ENCODE peak calls at places on chromosomes 2 and 18, in five cellular contexts. One of them, this sample, is unnamed. For H3K4me1, the result is how much of the 10 kb centered on the place peaks cover.

GRCh38 chr18:6222271-6222670 is 192.4 kb downstream of the L3MBTL4 start:
- DNase-seq in uterus: no peak
- DNase-seq in HepG2: no peak
- DNase-seq in A549: no peak
- DNase-seq in CD8-positive, alpha-beta T cell: no peak
- DNase-seq in this sample: no peak

GRCh38 chr2:23510471-23510870 is 125.5 kb downstream of the KLHL29 start:
- DNase-seq in HepG2: no peak
- DNase-seq in A549: no peak
- DNase-seq in uterus: no peak
- DNase-seq in CD8-positive, alpha-beta T cell: no peak
- DNase-seq in this sample: no peak

GRCh38 chr2:61222567-61222966 is 60.6 kb downstream of the C2orf74 start:
- DNase-seq in A549: no peak
- DNase-seq in CD8-positive, alpha-beta T cell: no peak
- DNase-seq in HepG2: no peak
- DNase-seq in uterus: no peak
- DNase-seq in this sample: no peak

GRCh38 chr2:42947809-42948595 is 155.6 kb upstream of the HAAO start:
- DNase-seq in uterus: no peak
- DNase-seq in HepG2: no peak
- DNase-seq in A549: no peak
- DNase-seq in CD8-positive, alpha-beta T cell: no peak
- DNase-seq in this sample: peak

GRCh38 chr18:59395226-59396175 is 36.4 kb upstream of the LMAN1 start:
- DNase-seq in uterus: no peak
- DNase-seq in CD8-positive, alpha-beta T cell: no peak
- DNase-seq in A549: no peak
- DNase-seq in HepG2: no peak
- DNase-seq in this sample: no peak

GRCh38 chr2:7392076-7392787 is 475.0 kb downstream of the RNF144A start:
- DNase-seq in HepG2: no peak
- DNase-seq in A549: no peak
- DNase-seq in uterus: no peak
- DNase-seq in CD8-positive, alpha-beta T cell: no peak
- DNase-seq in this sample: peak

GRCh38 chr18:50428531-50429206 is 53.8 kb downstream of the SKA1 start:
- DNase-seq in uterus: no peak
- DNase-seq in A549: no peak
- DNase-seq in CD8-positive, alpha-beta T cell: no peak
- DNase-seq in HepG2: no peak
- DNase-seq in this sample: no peak

GRCh38 chr18:10514621-10515020 is 11.2 kb upstream of the NAPG start:
- DNase-seq in A549: no peak
- DNase-seq in uterus: no peak
- DNase-seq in CD8-positive, alpha-beta T cell: no peak
- DNase-seq in HepG2: no peak
- DNase-seq in this sample: no peak

GRCh38 chr2:74147729-74148456 is at the start of gene BOLA3:
- DNase-seq in A549: peak
- DNase-seq in HepG2: peak
- DNase-seq in CD8-positive, alpha-beta T cell: peak
- DNase-seq in uterus: peak
- DNase-seq in this sample: peak

GRCh38 chr2:43318791-43319190 is 92.4 kb upstream of the ZFP36L2 start:
- DNase-seq in HepG2: no peak
- DNase-seq in A549: no peak
- DNase-seq in uterus: no peak
- DNase-seq in CD8-positive, alpha-beta T cell: no peak
- DNase-seq in this sample: no peak

GRCh38 chr18:63366270-63366990 is 576 bp downstream of the KDSR start:
- DNase-seq in HepG2: peak
- DNase-seq in CD8-positive, alpha-beta T cell: no peak
- DNase-seq in uterus: peak
- DNase-seq in A549: peak
- DNase-seq in this sample: peak

GRCh38 chr18:21057112-21057511 is 54.5 kb downstream of the ROCK1 start:
- DNase-seq in CD8-positive, alpha-beta T cell: no peak
- DNase-seq in uterus: no peak
- DNase-seq in HepG2: no peak
- DNase-seq in A549: no peak
- DNase-seq in this sample: no peak

GRCh38 chr2:144480257-144480656 is 39.7 kb downstream of the ZEB2 start:
- DNase-seq in HepG2: no peak
- DNase-seq in CD8-positive, alpha-beta T cell: no peak
- DNase-seq in uterus: no peak
- DNase-seq in A549: no peak
- DNase-seq in this sample: no peak

GRCh38 chr2:169664600-169664977 is 29.6 kb downstream of the CFAP210 start:
- DNase-seq in HepG2: no peak
- DNase-seq in CD8-positive, alpha-beta T cell: no peak
- DNase-seq in A549: no peak
- DNase-seq in uterus: no peak
- DNase-seq in this sample: no peak

GRCh38 chr2:120678251-120678650 is 57.4 kb upstream of the GLI2 start:
- DNase-seq in HepG2: no peak
- DNase-seq in uterus: no peak
- DNase-seq in CD8-positive, alpha-beta T cell: no peak
- DNase-seq in A549: no peak
- DNase-seq in this sample: no peak

GRCh38 chr2:159134979-159135378 is 151.5 kb downstream of the WDSUB1 start:
- DNase-seq in A549: no peak
- DNase-seq in CD8-positive, alpha-beta T cell: no peak
- DNase-seq in HepG2: no peak
- DNase-seq in uterus: no peak
- DNase-seq in this sample: no peak
- H3K4me1 ChIP-seq in A549: under half
- H3K4me1 ChIP-seq in CD8-positive, alpha-beta T cell: under half
- H3K4me1 ChIP-seq in HepG2: under half
- H3K4me1 ChIP-seq in uterus: under half
- H3K4me1 ChIP-seq in this sample: under half

GRCh38 chr2:237486334-237486818 is 675 bp upstream of the MLPH start:
- DNase-seq in uterus: no peak
- DNase-seq in CD8-positive, alpha-beta T cell: no peak
- DNase-seq in A549: no peak
- DNase-seq in HepG2: no peak
- DNase-seq in this sample: no peak
- H3K4me1 ChIP-seq in uterus: under half
- H3K4me1 ChIP-seq in CD8-positive, alpha-beta T cell: under half
- H3K4me1 ChIP-seq in A549: half or more
- H3K4me1 ChIP-seq in HepG2: under half
- H3K4me1 ChIP-seq in this sample: under half

DNA sequence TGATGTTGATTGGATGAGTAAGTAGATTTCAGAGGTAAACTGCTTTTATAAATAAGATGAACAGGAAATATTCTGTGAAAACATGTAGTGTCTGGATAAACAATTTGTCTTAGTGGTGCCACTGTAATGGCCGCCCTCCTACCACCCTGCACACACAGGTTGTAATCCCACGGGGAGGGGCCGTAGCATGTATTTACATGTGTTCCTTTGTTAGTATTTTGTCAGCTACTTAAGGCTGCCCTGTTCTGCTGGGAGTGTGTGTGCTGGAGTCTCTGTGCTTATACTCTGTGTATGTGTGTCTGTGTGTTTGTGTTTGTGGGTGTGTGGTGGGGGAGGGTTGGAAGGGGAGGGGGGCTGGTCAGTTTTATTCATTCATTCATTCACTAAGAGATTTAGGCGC is 5.1 kb downstream of the TSHZ1 start:
- DNase-seq in CD8-positive, alpha-beta T cell: no peak
- DNase-seq in uterus: no peak
- DNase-seq in A549: no peak
- DNase-seq in HepG2: no peak
- DNase-seq in this sample: no peak
- H3K4me1 ChIP-seq in CD8-positive, alpha-beta T cell: half or more
- H3K4me1 ChIP-seq in uterus: under half
- H3K4me1 ChIP-seq in A549: under half
- H3K4me1 ChIP-seq in HepG2: half or more
- H3K4me1 ChIP-seq in this sample: under half

GRCh38 chr2:37656512-37657423 is 14.7 kb downstream of the CDC42EP3 start:
- DNase-seq in CD8-positive, alpha-beta T cell: no peak
- DNase-seq in A549: no peak
- DNase-seq in HepG2: no peak
- DNase-seq in uterus: no peak
- DNase-seq in this sample: no peak
- H3K4me1 ChIP-seq in CD8-positive, alpha-beta T cell: half or more
- H3K4me1 ChIP-seq in A549: half or more
- H3K4me1 ChIP-seq in HepG2: under half
- H3K4me1 ChIP-seq in uterus: under half
- H3K4me1 ChIP-seq in this sample: under half

GRCh38 chr18:8792688-8793316 is 87.4 kb downstream of the MTCL1 start:
- DNase-seq in A549: no peak
- DNase-seq in uterus: no peak
- DNase-seq in HepG2: peak
- DNase-seq in CD8-positive, alpha-beta T cell: no peak
- DNase-seq in this sample: no peak
- H3K4me1 ChIP-seq in A549: half or more
- H3K4me1 ChIP-seq in uterus: under half
- H3K4me1 ChIP-seq in HepG2: half or more
- H3K4me1 ChIP-seq in CD8-positive, alpha-beta T cell: under half
- H3K4me1 ChIP-seq in this sample: under half

DNA sequence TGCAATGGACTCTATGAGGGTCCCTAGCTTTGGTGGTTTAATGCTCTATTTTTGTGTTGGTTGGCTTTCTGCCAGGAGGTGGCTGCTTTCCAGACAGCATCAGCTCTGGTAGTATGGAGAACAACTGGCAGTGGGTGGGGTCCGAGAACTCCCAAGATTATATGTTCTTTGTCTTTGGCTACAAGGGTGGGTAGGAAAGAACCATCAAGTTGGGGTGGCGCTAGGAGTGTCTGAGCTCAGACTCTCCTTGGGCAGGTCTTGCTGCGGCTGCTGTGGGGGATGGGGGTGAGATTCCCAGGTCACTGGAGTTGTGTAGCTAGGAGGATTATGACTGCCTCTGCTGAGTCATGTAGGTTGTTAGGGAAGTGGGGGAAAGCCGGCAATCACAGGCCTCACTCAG is 976.1 kb upstream of the GYPC start:
- DNase-seq in A549: no peak
- DNase-seq in HepG2: no peak
- DNase-seq in uterus: no peak
- DNase-seq in CD8-positive, alpha-beta T cell: no peak
- DNase-seq in this sample: no peak
- H3K4me1 ChIP-seq in A549: under half
- H3K4me1 ChIP-seq in HepG2: under half
- H3K4me1 ChIP-seq in uterus: under half
- H3K4me1 ChIP-seq in CD8-positive, alpha-beta T cell: under half
- H3K4me1 ChIP-seq in this sample: under half

GRCh38 chr18:56637897-56638231 is 528 bp downstream of the TXNL1 start:
- DNase-seq in uterus: no peak
- DNase-seq in HepG2: no peak
- DNase-seq in A549: no peak
- DNase-seq in CD8-positive, alpha-beta T cell: no peak
- DNase-seq in this sample: no peak
- H3K4me1 ChIP-seq in uterus: under half
- H3K4me1 ChIP-seq in HepG2: under half
- H3K4me1 ChIP-seq in A549: under half
- H3K4me1 ChIP-seq in CD8-positive, alpha-beta T cell: under half
- H3K4me1 ChIP-seq in this sample: under half

GRCh38 chr2:101806123-101806522 is 108.6 kb downstream of the MAP4K4 start:
- DNase-seq in A549: peak
- DNase-seq in CD8-positive, alpha-beta T cell: no peak
- DNase-seq in HepG2: peak
- DNase-seq in uterus: no peak
- DNase-seq in this sample: no peak

GRCh38 chr2:101805146-101806088 is 107.9 kb downstream of the MAP4K4 start:
- DNase-seq in HepG2: no peak
- DNase-seq in A549: peak
- DNase-seq in CD8-positive, alpha-beta T cell: no peak
- DNase-seq in uterus: peak
- DNase-seq in this sample: no peak

GRCh38 chr2:101802329-101802728 is 104.8 kb downstream of the MAP4K4 start:
- DNase-seq in CD8-positive, alpha-beta T cell: no peak
- DNase-seq in HepG2: peak
- DNase-seq in uterus: no peak
- DNase-seq in A549: no peak
- DNase-seq in this sample: no peak

GRCh38 chr2:101803128-101803527 is 105.6 kb downstream of the MAP4K4 start:
- DNase-seq in A549: no peak
- DNase-seq in uterus: no peak
- DNase-seq in CD8-positive, alpha-beta T cell: no peak
- DNase-seq in HepG2: peak
- DNase-seq in this sample: no peak

GRCh38 chr2:101803945-101804696 is 106.6 kb downstream of the MAP4K4 start:
- DNase-seq in HepG2: peak
- DNase-seq in CD8-positive, alpha-beta T cell: no peak
- DNase-seq in A549: no peak
- DNase-seq in uterus: no peak
- DNase-seq in this sample: no peak
- H3K4me1 ChIP-seq in HepG2: half or more
- H3K4me1 ChIP-seq in CD8-positive, alpha-beta T cell: under half
- H3K4me1 ChIP-seq in A549: half or more
- H3K4me1 ChIP-seq in uterus: under half
- H3K4me1 ChIP-seq in this sample: under half